ENCODE peak calls at places on chromosomes 7 and 10, in ten cellular contexts. P, Z, M, R, G, X, Y, S, E and H are unnamed samples.

GRCh38 chr7:1193593-1194424 is 33.8 kb upstream of the ZFAND2A start:
- DNase-seq in X (peak), E (no peak), Y (no peak), R (no peak), P (no peak), S (peak), Z (peak), G (peak), M (peak), H (no peak)

GRCh38 chr10:1957057-1957456 is 219.7 kb upstream of the ADARB2 start:
- DNase-seq in G (no peak), M (no peak), P (no peak), E (no peak), Z (no peak), R (no peak), X (no peak), S (no peak), Y (no peak), H (no peak)

GRCh38 chr7:66542528-66543373 is 85.9 kb upstream of the KCTD7 start:
- DNase-seq in Z (no peak), G (no peak), E (no peak), M (no peak), R (no peak), S (peak), Y (no peak), P (no peak), X (peak), H (no peak)

GRCh38 chr7:126972571-126972970 is 280.2 kb downstream of the GRM8 start:
- DNase-seq in G (no peak), Z (no peak), Y (no peak), M (peak), E (no peak), R (no peak), P (no peak), X (no peak), S (no peak), H (no peak)

GRCh38 chr7:141649865-141650499 is 52.0 kb downstream of the DENND11 start:
- DNase-seq in P (peak), X (peak), Y (peak), Z (peak), S (peak), M (peak), E (peak), R (no peak), G (peak), H (peak)

GRCh38 chr7:155699180-155699579 is 54.7 kb downstream of the RBM33 start:
- DNase-seq in S (no peak), P (no peak), E (no peak), X (no peak), Z (no peak), Y (no peak), M (no peak), G (no peak), R (no peak), H (no peak)

GRCh38 chr10:51862149-51862548 is 162.8 kb upstream of the CSTF2T start:
- DNase-seq in R (no peak), S (peak), P (no peak), G (no peak), E (no peak), Z (no peak), Y (no peak), M (no peak), X (no peak), H (no peak)

GRCh38 chr7:129664029-129665012 is 52.8 kb downstream of the NRF1 start:
- DNase-seq in Z (peak), S (peak), P (no peak), R (no peak), G (no peak), Y (peak), X (peak), E (no peak), M (peak), H (no peak)

GRCh38 chr7:27111753-27112277 is 9.3 kb upstream of the HOXA2 start:
- DNase-seq in M (no peak), Z (no peak), R (no peak), S (no peak), G (no peak), P (no peak), X (no peak), Y (no peak), E (no peak), H (no peak)

GRCh38 chr10:28806481-28806880 is 129.2 kb downstream of the BAMBI start:
- DNase-seq in G (no peak), M (no peak), P (no peak), Y (no peak), X (no peak), S (no peak), R (no peak), E (no peak), Z (no peak), H (no peak)

GRCh38 chr7:80493121-80493849 is 18.6 kb downstream of the GNAT3 start:
- DNase-seq in G (no peak), P (no peak), Z (no peak), X (peak), S (no peak), Y (no peak), R (no peak), E (no peak), M (no peak), H (no peak)

GRCh38 chr7:16399265-16399801 is 22.0 kb downstream of the CRPPA start:
- DNase-seq in G (no peak), E (no peak), M (no peak), R (no peak), Z (no peak), P (no peak), S (no peak), X (peak), Y (no peak), H (no peak)

GRCh38 chr7:50687575-50688261 is 95.0 kb downstream of the GRB10 start:
- DNase-seq in X (peak), S (no peak), P (no peak), Z (no peak), G (no peak), R (no peak), M (no peak), E (no peak), Y (peak), H (no peak)

GRCh38 chr10:7408003-7408493 is 2.8 kb downstream of the SFMBT2 start:
- DNase-seq in S (no peak), R (peak), Z (peak), G (peak), M (peak), Y (no peak), X (peak), P (no peak), E (peak), H (peak)

GRCh38 chr7:86644282-86645173 is 819 bp downstream of the GRM3 start:
- DNase-seq in Z (no peak), M (peak), X (no peak), R (no peak), E (peak), Y (no peak), S (no peak), P (no peak), G (peak), H (peak)

GRCh38 chr10:104894711-104895110 is 253.6 kb downstream of the SORCS3 start:
- DNase-seq in R (no peak), X (no peak), E (no peak), Y (no peak), Z (no peak), P (no peak), S (no peak), M (no peak), G (no peak), H (no peak)

GRCh38 chr7:67423058-67423457 is 426.4 kb downstream of the TYW1 start:
- DNase-seq in Y (no peak), X (peak), R (no peak), S (no peak), E (no peak), Z (no peak), M (no peak), G (no peak), P (no peak), H (no peak)

GRCh38 chr7:23864984-23865383 is 155.0 kb downstream of the STK31 start:
- DNase-seq in Z (peak), R (no peak), S (peak), Y (no peak), E (no peak), G (no peak), P (no peak), M (no peak), X (peak), H (no peak)

GRCh38 chr10:70115948-70116682 is 16.5 kb downstream of the AIFM2 start:
- DNase-seq in S (peak), M (peak), Z (no peak), Y (no peak), E (peak), X (peak), R (no peak), P (peak), G (peak), H (peak)

DNA sequence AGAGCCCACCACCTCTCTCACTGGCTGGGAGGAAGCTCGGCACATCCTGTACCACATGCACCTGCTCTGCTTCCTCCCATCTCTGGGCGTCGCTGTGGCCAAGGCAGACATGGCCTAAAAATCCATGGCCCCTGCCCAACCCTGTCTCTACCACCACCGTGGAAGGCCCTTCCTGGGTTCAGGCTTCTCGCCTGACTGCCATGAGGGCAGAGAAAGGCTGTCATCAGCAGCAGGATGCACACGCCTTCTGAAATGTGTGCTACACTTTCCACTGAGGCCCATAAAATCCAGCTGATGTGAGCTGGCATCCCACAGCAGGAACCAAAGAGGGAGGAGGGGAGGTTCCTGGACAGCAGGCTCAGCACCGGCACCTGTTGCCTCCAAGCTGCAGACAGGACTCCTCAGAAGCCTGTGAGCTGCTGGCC is 93.4 kb downstream of the PTPRN2 start:
- DNase-seq in Z (no peak), E (no peak), M (peak), R (no peak), G (no peak), X (no peak), Y (no peak), P (no peak), S (no peak), H (no peak)
- TF ChIP-seq CTCF in Z (no peak), E (no peak), M (peak), R (no peak), G (peak), X (no peak), Y (no peak), P (no peak), S (no peak), H (no peak)

GRCh38 chr10:15461353-15462108 is 90.4 kb upstream of the FAM171A1 start:
- DNase-seq in S (peak), X (peak), G (no peak), E (no peak), P (peak), M (no peak), Z (peak), R (no peak), Y (no peak), H (no peak)
- TF ChIP-seq CTCF in S (no peak), X (peak), G (no peak), E (no peak), P (no peak), M (no peak), Z (peak), R (no peak), Y (no peak), H (peak)

DNA sequence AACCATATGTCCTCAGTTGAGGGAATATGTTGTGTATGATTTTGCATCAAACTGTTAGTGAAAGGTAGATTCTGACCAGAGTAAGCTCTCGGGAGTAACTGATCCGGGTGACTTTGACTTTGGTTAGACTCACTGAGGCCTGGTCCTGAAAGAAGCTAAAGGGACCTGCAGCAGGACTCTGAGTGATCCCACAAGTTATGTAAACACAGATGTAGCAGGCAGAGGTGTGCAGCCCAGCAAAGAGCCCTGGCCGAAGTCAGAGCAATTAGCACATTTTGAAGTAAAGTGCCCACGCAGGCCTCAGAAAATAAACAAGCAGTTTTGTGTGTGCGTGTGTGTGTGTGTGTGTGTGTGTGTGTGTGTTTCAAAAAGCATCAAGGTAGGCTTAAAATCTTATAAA is 245.6 kb upstream of the FERD3L start:
- DNase-seq in G (no peak), Z (no peak), E (no peak), P (no peak), R (no peak), X (no peak), M (no peak), S (no peak), Y (no peak), H (no peak)
- TF ChIP-seq CTCF in G (no peak), Z (no peak), E (no peak), P (no peak), R (no peak), X (no peak), M (no peak), S (no peak), Y (no peak), H (no peak)

GRCh38 chr7:43141091-43141490 is 28.6 kb downstream of the HECW1 start:
- DNase-seq in M (peak), S (no peak), E (no peak), P (no peak), X (no peak), Z (no peak), G (peak), R (no peak), Y (peak), H (no peak)
- TF ChIP-seq CTCF in M (no peak), S (no peak), E (no peak), P (no peak), X (no peak), Z (no peak), G (no peak), R (no peak), Y (no peak), H (no peak)

GRCh38 chr10:132645630-132646442 is 108.2 kb downstream of the INPP5A start:
- DNase-seq in Y (no peak), Z (no peak), X (no peak), P (no peak), E (no peak), G (no peak), M (no peak), S (no peak), R (peak), H (no peak)

GRCh38 chr10:132643709-132644543 is 106.3 kb downstream of the INPP5A start:
- DNase-seq in P (no peak), Y (no peak), X (no peak), G (peak), R (peak), E (no peak), Z (no peak), M (peak), S (no peak), H (no peak)

GRCh38 chr10:132642732-132643008 is 105.1 kb downstream of the INPP5A start:
- DNase-seq in P (no peak), R (no peak), Y (no peak), X (no peak), E (no peak), G (peak), M (no peak), S (no peak), Z (no peak), H (no peak)

GRCh38 chr10:132646443-132647097 is 109.0 kb downstream of the INPP5A start:
- DNase-seq in G (no peak), S (no peak), Y (no peak), P (no peak), E (no peak), X (no peak), Z (no peak), R (peak), M (no peak), H (no peak)

DNA sequence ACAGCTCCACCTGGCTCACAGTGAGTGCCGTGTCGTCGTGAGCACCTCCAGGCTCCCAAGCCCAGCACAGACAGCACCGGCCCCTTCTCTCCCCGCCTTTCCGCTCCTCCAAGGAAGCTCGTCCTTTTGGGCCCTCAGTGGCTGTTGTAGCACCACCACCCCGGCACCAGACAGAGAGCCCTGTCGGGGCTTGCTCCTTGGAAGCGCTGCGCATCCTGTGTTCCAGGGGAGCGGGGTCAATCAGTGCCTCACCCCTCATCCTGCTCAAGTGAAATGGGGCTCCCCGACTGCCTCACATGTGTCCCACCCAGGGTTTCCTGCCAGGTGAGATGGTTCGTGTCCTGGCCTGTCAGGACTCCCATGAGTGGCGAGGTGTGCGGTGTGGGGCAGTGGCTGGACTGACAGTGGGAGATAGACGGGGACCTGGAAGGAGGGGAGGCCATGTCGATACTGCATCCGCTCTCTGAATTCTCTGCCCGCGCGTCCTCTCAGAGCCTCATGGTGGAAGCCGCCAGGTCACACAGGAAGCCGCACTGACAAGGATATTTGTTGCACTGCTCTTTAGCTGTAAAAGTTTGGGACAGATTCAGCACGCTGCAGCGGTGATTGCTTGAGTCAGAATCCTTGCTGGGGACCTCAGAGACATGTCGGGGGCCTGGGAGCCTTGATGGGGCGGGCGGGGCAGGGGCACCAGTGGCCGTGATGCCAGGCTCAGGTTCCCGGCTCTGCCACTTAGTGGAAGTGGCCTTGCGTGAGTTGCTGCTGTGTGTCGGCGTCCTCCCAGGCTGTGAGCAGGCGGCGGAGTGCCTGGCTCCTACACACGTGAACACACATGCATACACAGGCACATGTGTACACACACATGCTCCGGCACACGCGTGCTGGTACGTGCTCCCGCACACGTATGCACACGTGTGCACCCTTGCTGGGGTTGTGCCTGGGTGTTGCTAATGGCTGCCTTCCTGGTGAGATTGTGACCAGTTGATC is 107.2 kb downstream of the INPP5A start:
- DNase-seq in G (no peak), R (peak), Z (no peak), P (no peak), Y (no peak), S (no peak), X (no peak), M (no peak), E (no peak), H (no peak)
- TF ChIP-seq CTCF in G (no peak), R (no peak), Z (no peak), P (no peak), Y (no peak), S (no peak), X (no peak), M (no peak), E (no peak), H (no peak)

GRCh38 chr10:93977442-93977841 is 16.3 kb upstream of the PLCE1 start:
- DNase-seq in E (no peak), S (no peak), G (no peak), R (no peak), X (no peak), Y (no peak), Z (no peak), P (no peak), M (no peak), H (no peak)
- TF ChIP-seq CTCF in E (no peak), S (no peak), G (peak), R (no peak), X (peak), Y (no peak), Z (peak), P (no peak), M (no peak), H (no peak)

DNA sequence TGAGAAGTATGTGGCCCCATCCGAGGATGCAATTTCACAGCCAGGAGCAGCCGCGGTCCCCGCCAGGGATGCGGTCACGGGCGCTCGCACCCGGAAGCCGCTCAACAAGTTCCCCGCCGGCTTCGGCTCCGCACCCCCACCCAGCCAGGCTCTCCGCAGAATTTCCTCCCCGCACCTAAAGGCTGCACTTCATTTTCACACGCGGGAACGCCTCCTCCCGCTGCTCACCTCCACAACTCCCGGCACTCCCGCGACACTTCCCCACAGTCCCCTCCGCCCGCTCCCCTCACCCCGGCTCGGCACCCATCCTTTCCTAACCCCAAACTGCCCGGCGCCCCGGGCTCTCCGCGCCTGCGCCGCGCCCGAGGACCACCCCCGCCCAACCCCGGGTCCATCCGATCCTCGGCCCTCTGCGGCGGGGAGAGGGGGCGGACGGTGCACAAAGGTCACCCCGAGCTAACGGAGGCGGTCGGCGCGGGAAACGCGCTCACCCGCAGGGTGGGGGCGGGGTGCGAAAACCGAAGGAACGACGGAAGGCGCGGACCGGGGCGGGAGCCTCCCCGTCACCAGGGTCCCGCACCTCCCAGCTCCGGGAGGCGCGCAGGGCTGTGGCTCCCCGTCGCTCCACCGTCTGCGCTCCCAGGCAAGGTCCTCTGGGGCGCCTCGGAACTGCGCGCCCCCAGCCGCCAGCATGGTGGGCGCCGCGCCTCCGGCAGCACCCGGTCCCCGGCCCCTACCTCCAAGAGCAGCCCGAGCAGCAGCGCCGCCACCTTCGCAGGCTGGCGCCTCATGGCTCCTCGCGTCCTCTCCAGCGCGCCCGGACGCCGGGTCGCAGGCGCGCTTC is 546 bp downstream of the VOPP1 start:
- DNase-seq in P (no peak), Z (peak), R (peak), E (peak), S (peak), G (peak), M (peak), Y (no peak), X (peak), H (peak)
- TF ChIP-seq CTCF in P (no peak), Z (peak), R (no peak), E (no peak), S (no peak), G (no peak), M (peak), Y (no peak), X (no peak), H (peak)